ENCODE peak calls at places on chromosomes 16 and 17, in six cellular contexts. Q, H, S, N, Z and B are unnamed samples.

GRCh38 chr17:40801157-40801556 is 1.4 kb upstream of the KRT28 start:
- DNase-seq in S (no peak), N (no peak), H (no peak), Z (no peak), Q (no peak), B (no peak)

GRCh38 chr16:15786501-15786900 is 70.3 kb downstream of the MYH11 start:
- DNase-seq in H (no peak), S (no peak), N (no peak), Z (no peak), Q (no peak), B (no peak)

GRCh38 chr16:79122343-79122742 is 478.2 kb downstream of the MAF start:
- DNase-seq in Z (no peak), Q (no peak), N (no peak), S (no peak), H (no peak), B (no peak)

GRCh38 chr17:81547614-81547982 is 4.6 kb downstream of the FAAP100 start:
- DNase-seq in Q (no peak), S (no peak), H (no peak), N (no peak), Z (no peak), B (no peak)

GRCh38 chr16:50611332-50611934 is 63.2 kb downstream of the NKD1 start:
- DNase-seq in H (no peak), Q (no peak), S (peak; percentile 6), N (no peak), Z (no peak), B (peak; percentile 39)

GRCh38 chr16:82726306-82726705 is 99.5 kb downstream of the CDH13 start:
- DNase-seq in N (no peak), Q (no peak), H (no peak), S (no peak), Z (no peak), B (no peak)

GRCh38 chr16:80466024-80466986 is 74.5 kb upstream of the DYNLRB2 start:
- DNase-seq in Z (peak; percentile 93), Q (peak; percentile 65), S (peak; percentile 24), H (peak; percentile 48), N (peak; percentile 61), B (peak; percentile 40)

GRCh38 chr16:72856797-72857196 is 191.1 kb downstream of the ZFHX3 start:
- DNase-seq in N (peak; percentile 61), S (no peak), Q (peak; percentile 41), Z (peak; percentile 44), H (no peak), B (peak; percentile 39)

GRCh38 chr17:4903051-4903818 is at the start of gene CHRNE:
- DNase-seq in H (peak; percentile 87), S (peak; percentile 79), Z (peak; percentile 87), N (no peak), Q (peak; percentile 84), B (peak; percentile 76)

GRCh38 chr16:79659352-79659751 is 58.8 kb upstream of the MAF start:
- DNase-seq in Q (no peak), S (no peak), H (no peak), Z (no peak), N (no peak), B (no peak)

GRCh38 chr16:29848420-29849297 is 14.4 kb downstream of the CDIPT start:
- DNase-seq in Q (peak; percentile 72), Z (peak; percentile 76), S (peak; percentile 63), H (peak; percentile 34), N (peak; percentile 86), B (peak; percentile 34)

GRCh38 chr17:32120086-32120485 is 22.2 kb upstream of the RHOT1 start:
- DNase-seq in Q (no peak), Z (peak; percentile 56), H (no peak), N (no peak), S (no peak), B (no peak)

GRCh38 chr16:87572959-87573358 is 29.3 kb upstream of the JPH3 start:
- DNase-seq in Z (no peak), Q (no peak), H (no peak), N (no peak), S (no peak), B (no peak)

GRCh38 chr16:78750611-78751010 is 651.2 kb downstream of the WWOX start:
- DNase-seq in N (no peak), Z (no peak), S (no peak), Q (no peak), H (no peak), B (no peak)

GRCh38 chr16:67517178-67517492 is 11.5 kb upstream of the RIPOR1 start:
- DNase-seq in H (no peak), Z (no peak), N (no peak), S (no peak), Q (no peak), B (no peak)

GRCh38 chr17:39763046-39763800 is 25.5 kb downstream of the GRB7 start:
- DNase-seq in S (peak; percentile 35), N (no peak), Z (no peak), H (no peak), Q (no peak), B (no peak)

GRCh38 chr17:67265620-67266019 is 20.6 kb upstream of the HELZ start:
- DNase-seq in Z (no peak), N (peak; percentile 10), Q (no peak), S (no peak), H (no peak), B (no peak)

GRCh38 chr17:82753201-82753464 is 1.3 kb downstream of the TBCD start:
- DNase-seq in Z (no peak), Q (no peak), H (no peak), S (no peak), N (no peak), B (no peak)

GRCh38 chr16:10635367-10636021 is 55.1 kb upstream of the EMP2 start:
- DNase-seq in S (no peak), H (no peak), N (no peak), Q (no peak), Z (no peak), B (no peak)

GRCh38 chr17:46135126-46135812 is 58.0 kb downstream of the KANSL1 start:
- DNase-seq in Z (no peak), H (no peak), N (no peak), Q (no peak), S (no peak), B (no peak)

GRCh38 chr17:31533546-31534155 is 142.2 kb downstream of the RAB11FIP4 start:
- DNase-seq in Z (peak; percentile 66), Q (peak; percentile 41), N (no peak), H (no peak), S (peak; percentile 88), B (peak; percentile 69)

GRCh38 chr17:82158825-82159224 is 53.8 kb downstream of the CCDC57 start:
- DNase-seq in S (no peak), H (no peak), N (no peak), Q (no peak), Z (no peak), B (no peak)

GRCh38 chr17:1714488-1714979 is 4.4 kb upstream of the TLCD2 start:
- DNase-seq in N (peak; percentile 99), Z (peak; percentile 96), H (peak; percentile 96), S (peak; percentile 97), Q (peak; percentile 98), B (peak; percentile 97)

GRCh38 chr17:79438936-79439335 is 171.9 kb downstream of the RBFOX3 start:
- DNase-seq in N (no peak), Z (no peak), H (no peak), S (no peak), Q (no peak), B (no peak)

GRCh38 chr17:79438045-79438444 is 172.8 kb downstream of the RBFOX3 start:
- DNase-seq in H (no peak), S (no peak), Q (no peak), N (no peak), Z (no peak), B (no peak)

GRCh38 chr17:79435296-79435695 is 175.6 kb downstream of the RBFOX3 start:
- DNase-seq in N (no peak), H (no peak), Z (no peak), S (no peak), Q (no peak), B (no peak)

GRCh38 chr17:79435962-79436361 is 174.9 kb downstream of the RBFOX3 start:
- DNase-seq in Q (no peak), H (no peak), N (no peak), Z (no peak), S (no peak), B (no peak)

GRCh38 chr17:79437081-79437480 is 173.8 kb downstream of the RBFOX3 start:
- DNase-seq in N (no peak), S (no peak), H (no peak), Q (no peak), Z (no peak), B (no peak)
- H3K27me3 ChIP-seq in N (no peaks in the 10 kb centered on the region), S (peaks cover 2% of the 10 kb centered on the region), H (no peaks in the 10 kb centered on the region), Q (peaks cover 35% of the 10 kb centered on the region), Z (no peaks in the 10 kb centered on the region), B (no peaks in the 10 kb centered on the region)

GRCh38 chr16:3935921-3936320 is 55.4 kb upstream of the CREBBP start:
- DNase-seq in Z (no peak), H (no peak), S (no peak), N (no peak), Q (no peak), B (no peak)

GRCh38 chr16:3934491-3935185 is 54.1 kb upstream of the CREBBP start:
- DNase-seq in S (no peak), Z (no peak), Q (no peak), N (no peak), H (no peak), B (no peak)

GRCh38 chr16:3937066-3937875 is 56.8 kb upstream of the CREBBP start:
- DNase-seq in S (no peak), H (no peak), N (no peak), Q (no peak), Z (no peak), B (no peak)

GRCh38 chr16:3938843-3939624 is 58.5 kb upstream of the CREBBP start:
- DNase-seq in Z (peak; percentile 89), H (no peak), S (peak; percentile 89), N (peak; percentile 70), Q (peak; percentile 81), B (peak; percentile 65)

DNA sequence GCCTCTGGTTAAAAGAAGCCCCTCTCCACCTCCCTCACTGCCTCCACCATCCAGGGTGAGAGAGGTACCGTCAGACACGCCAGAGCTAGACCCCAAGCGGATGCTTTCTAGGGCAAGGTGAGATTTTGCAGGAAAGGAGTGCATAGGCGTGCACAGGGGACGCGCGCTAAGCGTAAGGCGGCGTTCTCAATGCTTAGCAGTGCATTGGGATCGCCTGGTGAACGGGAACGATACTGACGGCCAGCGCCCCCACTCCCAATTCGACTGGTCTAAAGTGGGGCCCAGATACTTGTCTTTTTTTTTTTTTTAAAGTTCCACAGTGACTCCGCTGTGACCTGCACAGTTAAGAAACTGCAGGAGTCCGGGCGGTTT is 57.9 kb upstream of the CREBBP start:
- DNase-seq in Q (no peak), Z (no peak), N (no peak), H (no peak), S (no peak), B (no peak)
- H3K4me3 ChIP-seq in Q (peak overlapping the region; percentile 47), Z (peak overlapping the region; percentile 31), N (peak overlapping the region; percentile 72), H (peak overlapping the region; percentile 66), S (no peak overlapping the region), B (peak overlapping the region; percentile 53)

DNA sequence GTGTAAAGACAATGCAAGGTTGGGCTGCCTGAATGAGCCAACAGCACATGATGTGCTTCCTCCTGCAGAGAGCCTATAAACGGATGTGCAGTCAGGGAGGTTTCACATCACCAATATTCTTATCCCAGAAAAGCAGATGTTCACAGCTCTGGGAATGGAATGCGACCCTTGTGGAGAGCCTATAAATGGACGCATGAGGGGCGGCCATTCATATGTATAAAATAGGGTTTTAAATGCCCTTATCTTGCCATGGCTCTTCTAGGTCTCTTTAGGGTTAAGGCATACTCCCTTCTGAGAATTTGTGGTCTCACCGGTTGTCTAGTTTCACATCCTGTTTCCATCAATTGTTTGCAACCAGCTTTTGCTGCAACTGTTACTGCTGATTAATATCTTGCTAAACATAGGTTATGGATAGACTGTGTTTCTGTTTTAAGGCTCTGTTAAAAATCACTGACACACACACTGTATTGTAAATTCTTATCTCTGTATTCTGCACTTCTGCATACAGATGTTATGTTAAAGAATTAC is 31.9 kb downstream of the SLFN11 start:
- DNase-seq in Q (no peak), Z (no peak), H (no peak), S (no peak), N (no peak), B (no peak)
- H3K27me3 ChIP-seq in Q (no peaks in the 10 kb centered on the region), Z (peaks cover 45% of the 10 kb centered on the region), H (no peaks in the 10 kb centered on the region), S (peaks cover 10% of the 10 kb centered on the region), N (no peaks in the 10 kb centered on the region), B (peaks cover 13% of the 10 kb centered on the region)

GRCh38 chr17:73644145-73645049 is at the start of gene SDK2:
- DNase-seq in S (no peak), Z (peak; percentile 61), Q (no peak), H (no peak), N (no peak), B (no peak)
- H3K4me3 ChIP-seq in S (no peak within 1 kb of the TSS), Z (peak within 1 kb of the TSS; percentile 87), Q (peak within 1 kb of the TSS; percentile 46), H (peak within 1 kb of the TSS; percentile 64), N (peak within 1 kb of the TSS; percentile 59), B (peak within 1 kb of the TSS; percentile 31)